ENCODE peak calls at places on chromosomes 2 and 18, in four cellular contexts. One of them, this sample, is unnamed. For H3K9me3, the result is how much of the 10 kb centered on the place peaks cover.

GRCh38 chr2:119253760-119254600 is 30.3 kb downstream of the STEAP3 start:
- DNase-seq in SJSA1: no peak
- DNase-seq in CD4-positive, CD25-positive, alpha-beta regulatory T cell: no peak
- DNase-seq in transverse colon: no peak
- DNase-seq in this sample: no peak

GRCh38 chr2:112630268-112630667 is 15.5 kb upstream of the SLC20A1 start:
- DNase-seq in SJSA1: no peak
- DNase-seq in CD4-positive, CD25-positive, alpha-beta regulatory T cell: peak
- DNase-seq in transverse colon: no peak
- DNase-seq in this sample: no peak

GRCh38 chr2:71877636-71878035 is 270.0 kb downstream of the CYP26B1 start:
- DNase-seq in SJSA1: no peak
- DNase-seq in CD4-positive, CD25-positive, alpha-beta regulatory T cell: no peak
- DNase-seq in transverse colon: no peak
- DNase-seq in this sample: no peak

GRCh38 chr18:55794288-55795052 is 206.5 kb upstream of the TCF4 start:
- DNase-seq in SJSA1: peak
- DNase-seq in CD4-positive, CD25-positive, alpha-beta regulatory T cell: no peak
- DNase-seq in transverse colon: no peak
- DNase-seq in this sample: no peak

GRCh38 chr2:15940661-15941482 is 522 bp downstream of the MYCN start:
- DNase-seq in transverse colon: no peak
- DNase-seq in SJSA1: peak
- DNase-seq in CD4-positive, CD25-positive, alpha-beta regulatory T cell: peak
- DNase-seq in this sample: no peak

GRCh38 chr18:11177382-11177781 is 28.0 kb upstream of the PIEZO2 start:
- DNase-seq in transverse colon: no peak
- DNase-seq in SJSA1: no peak
- DNase-seq in CD4-positive, CD25-positive, alpha-beta regulatory T cell: no peak
- DNase-seq in this sample: no peak

GRCh38 chr2:20900052-20900636 is 77.2 kb upstream of the LDAH start:
- DNase-seq in CD4-positive, CD25-positive, alpha-beta regulatory T cell: no peak
- DNase-seq in transverse colon: no peak
- DNase-seq in SJSA1: no peak
- DNase-seq in this sample: no peak

GRCh38 chr2:110858993-110859770 is 126.8 kb downstream of the ACOXL start:
- DNase-seq in transverse colon: no peak
- DNase-seq in CD4-positive, CD25-positive, alpha-beta regulatory T cell: peak
- DNase-seq in SJSA1: no peak
- DNase-seq in this sample: no peak

GRCh38 chr2:88626171-88627054 is 851 bp downstream of the EIF2AK3 start:
- DNase-seq in SJSA1: peak
- DNase-seq in transverse colon: peak
- DNase-seq in CD4-positive, CD25-positive, alpha-beta regulatory T cell: peak
- DNase-seq in this sample: peak

GRCh38 chr18:9000736-9001135 is 101.8 kb upstream of the NDUFV2 start:
- DNase-seq in SJSA1: no peak
- DNase-seq in CD4-positive, CD25-positive, alpha-beta regulatory T cell: no peak
- DNase-seq in transverse colon: no peak
- DNase-seq in this sample: no peak

GRCh38 chr2:215140166-215140707 is 1.8 kb upstream of the ABCA12 start:
- DNase-seq in SJSA1: no peak
- DNase-seq in CD4-positive, CD25-positive, alpha-beta regulatory T cell: no peak
- DNase-seq in transverse colon: no peak
- DNase-seq in this sample: no peak

GRCh38 chr2:71071681-71072398 is 3.4 kb downstream of the NAGK start:
- DNase-seq in transverse colon: peak
- DNase-seq in SJSA1: no peak
- DNase-seq in CD4-positive, CD25-positive, alpha-beta regulatory T cell: peak
- DNase-seq in this sample: peak

GRCh38 chr18:54734059-54734458 is 94.2 kb upstream of the RAB27B start:
- DNase-seq in SJSA1: peak
- DNase-seq in CD4-positive, CD25-positive, alpha-beta regulatory T cell: no peak
- DNase-seq in transverse colon: no peak
- DNase-seq in this sample: no peak

GRCh38 chr2:38922902-38923301 is 33.2 kb downstream of the ARHGEF33 start:
- DNase-seq in SJSA1: no peak
- DNase-seq in transverse colon: no peak
- DNase-seq in CD4-positive, CD25-positive, alpha-beta regulatory T cell: no peak
- DNase-seq in this sample: no peak

GRCh38 chr2:70828914-70829824 is 6.4 kb downstream of the CD207 start:
- DNase-seq in CD4-positive, CD25-positive, alpha-beta regulatory T cell: no peak
- DNase-seq in transverse colon: no peak
- DNase-seq in SJSA1: no peak
- DNase-seq in this sample: no peak

GRCh38 chr2:53018830-53019425 is 748.7 kb upstream of the CHAC2 start:
- DNase-seq in transverse colon: no peak
- DNase-seq in CD4-positive, CD25-positive, alpha-beta regulatory T cell: no peak
- DNase-seq in SJSA1: no peak
- DNase-seq in this sample: no peak

GRCh38 chr18:11997466-11997865 is 16.2 kb downstream of the IMPA2 start:
- DNase-seq in transverse colon: no peak
- DNase-seq in CD4-positive, CD25-positive, alpha-beta regulatory T cell: no peak
- DNase-seq in SJSA1: no peak
- DNase-seq in this sample: no peak

GRCh38 chr18:9706081-9706935 is 1.8 kb upstream of the RAB31 start:
- DNase-seq in CD4-positive, CD25-positive, alpha-beta regulatory T cell: no peak
- DNase-seq in SJSA1: peak
- DNase-seq in transverse colon: no peak
- DNase-seq in this sample: no peak

GRCh38 chr18:56083097-56083865 is 495.3 kb upstream of the TCF4 start:
- DNase-seq in SJSA1: no peak
- DNase-seq in transverse colon: no peak
- DNase-seq in CD4-positive, CD25-positive, alpha-beta regulatory T cell: no peak
- DNase-seq in this sample: no peak

GRCh38 chr2:233075966-233076339 is 15.8 kb downstream of the INPP5D start:
- DNase-seq in transverse colon: peak
- DNase-seq in SJSA1: no peak
- DNase-seq in CD4-positive, CD25-positive, alpha-beta regulatory T cell: peak
- DNase-seq in this sample: no peak

GRCh38 chr2:151857650-151858049 is 29.4 kb upstream of the ARL5A start:
- DNase-seq in CD4-positive, CD25-positive, alpha-beta regulatory T cell: no peak
- DNase-seq in SJSA1: no peak
- DNase-seq in transverse colon: no peak
- DNase-seq in this sample: no peak

GRCh38 chr2:202870431-202871160 is 970 bp downstream of the ICA1L start:
- DNase-seq in SJSA1: no peak
- DNase-seq in CD4-positive, CD25-positive, alpha-beta regulatory T cell: peak
- DNase-seq in transverse colon: peak
- DNase-seq in this sample: peak

GRCh38 chr2:228474466-228474865 is 293.0 kb upstream of the SPHKAP start:
- DNase-seq in SJSA1: no peak
- DNase-seq in CD4-positive, CD25-positive, alpha-beta regulatory T cell: no peak
- DNase-seq in transverse colon: no peak
- DNase-seq in this sample: no peak

GRCh38 chr2:216492951-216493685 is 5.5 kb upstream of the RPL37A start:
- DNase-seq in transverse colon: no peak
- DNase-seq in CD4-positive, CD25-positive, alpha-beta regulatory T cell: no peak
- DNase-seq in SJSA1: peak
- DNase-seq in this sample: no peak

DNA sequence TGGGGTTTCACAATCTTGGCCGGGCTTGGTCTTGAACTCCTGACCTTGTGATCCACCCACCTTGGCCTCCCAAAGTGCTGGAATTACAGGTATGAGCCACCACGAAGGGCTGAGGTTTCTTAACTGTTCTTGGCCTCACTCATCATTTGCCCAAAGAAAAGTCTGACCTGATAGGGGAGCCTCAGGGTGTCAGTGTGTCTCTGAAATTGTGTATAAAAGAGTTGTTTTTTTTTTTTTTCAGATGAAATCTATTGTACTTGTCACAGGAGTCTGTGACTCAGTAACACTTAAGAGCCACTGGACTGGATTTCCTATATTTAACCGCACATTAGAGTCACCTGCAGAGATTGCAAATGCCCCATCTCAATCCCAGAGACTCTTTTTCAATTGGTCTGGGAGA is 16.9 kb downstream of the PMAIP1 start:
- DNase-seq in CD4-positive, CD25-positive, alpha-beta regulatory T cell: no peak
- DNase-seq in SJSA1: peak
- DNase-seq in transverse colon: no peak
- DNase-seq in this sample: no peak
- H3K9me3 ChIP-seq in CD4-positive, CD25-positive, alpha-beta regulatory T cell: under half
- H3K9me3 ChIP-seq in SJSA1: under half
- H3K9me3 ChIP-seq in transverse colon: under half
- H3K9me3 ChIP-seq in this sample: under half

GRCh38 chr2:4091869-4092268 is 388.5 kb downstream of the DCDC2C start:
- DNase-seq in transverse colon: no peak
- DNase-seq in SJSA1: no peak
- DNase-seq in CD4-positive, CD25-positive, alpha-beta regulatory T cell: no peak
- DNase-seq in this sample: no peak

GRCh38 chr2:4091013-4091412 is 387.6 kb downstream of the DCDC2C start:
- DNase-seq in SJSA1: no peak
- DNase-seq in CD4-positive, CD25-positive, alpha-beta regulatory T cell: no peak
- DNase-seq in transverse colon: no peak
- DNase-seq in this sample: no peak

GRCh38 chr2:4094743-4095142 is 391.4 kb downstream of the DCDC2C start:
- DNase-seq in CD4-positive, CD25-positive, alpha-beta regulatory T cell: no peak
- DNase-seq in transverse colon: no peak
- DNase-seq in SJSA1: no peak
- DNase-seq in this sample: no peak
- H3K9me3 ChIP-seq in CD4-positive, CD25-positive, alpha-beta regulatory T cell: under half
- H3K9me3 ChIP-seq in transverse colon: under half
- H3K9me3 ChIP-seq in SJSA1: under half
- H3K9me3 ChIP-seq in this sample: under half

GRCh38 chr2:67182884-67183283 is 214.2 kb upstream of the ETAA1 start:
- DNase-seq in CD4-positive, CD25-positive, alpha-beta regulatory T cell: no peak
- DNase-seq in SJSA1: no peak
- DNase-seq in transverse colon: no peak
- DNase-seq in this sample: no peak

GRCh38 chr2:67186871-67187270 is 210.3 kb upstream of the ETAA1 start:
- DNase-seq in SJSA1: no peak
- DNase-seq in CD4-positive, CD25-positive, alpha-beta regulatory T cell: no peak
- DNase-seq in transverse colon: no peak
- DNase-seq in this sample: no peak
- H3K9me3 ChIP-seq in SJSA1: under half
- H3K9me3 ChIP-seq in CD4-positive, CD25-positive, alpha-beta regulatory T cell: under half
- H3K9me3 ChIP-seq in transverse colon: under half
- H3K9me3 ChIP-seq in this sample: under half

DNA sequence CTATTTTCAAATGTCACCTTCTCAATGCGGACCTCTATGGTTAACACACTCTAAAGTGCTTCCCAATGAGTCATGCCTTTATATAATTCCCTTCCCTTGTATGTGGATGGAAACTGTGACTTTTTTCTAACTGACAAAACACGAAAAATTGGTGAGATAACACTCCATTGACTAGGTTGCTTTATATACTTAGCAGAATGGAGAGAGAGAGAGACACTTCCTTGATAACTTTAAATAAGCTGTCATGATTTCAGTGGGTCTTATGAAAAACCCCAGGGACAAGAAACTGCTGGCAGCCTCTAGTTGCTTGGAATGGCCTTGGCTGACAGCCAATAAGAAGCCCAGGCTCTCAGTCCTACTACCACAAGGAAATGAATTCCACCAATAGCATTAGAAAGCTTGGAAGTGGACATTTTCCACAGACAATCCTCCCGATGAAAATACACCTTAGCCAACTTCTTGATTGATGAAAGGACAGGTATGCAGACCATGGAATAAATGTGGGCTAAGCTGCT is 322.2 kb downstream of the ZNF804A start:
- DNase-seq in SJSA1: peak
- DNase-seq in CD4-positive, CD25-positive, alpha-beta regulatory T cell: no peak
- DNase-seq in transverse colon: no peak
- DNase-seq in this sample: no peak
- H3K9me3 ChIP-seq in SJSA1: under half
- H3K9me3 ChIP-seq in CD4-positive, CD25-positive, alpha-beta regulatory T cell: under half
- H3K9me3 ChIP-seq in transverse colon: under half
- H3K9me3 ChIP-seq in this sample: under half

DNA sequence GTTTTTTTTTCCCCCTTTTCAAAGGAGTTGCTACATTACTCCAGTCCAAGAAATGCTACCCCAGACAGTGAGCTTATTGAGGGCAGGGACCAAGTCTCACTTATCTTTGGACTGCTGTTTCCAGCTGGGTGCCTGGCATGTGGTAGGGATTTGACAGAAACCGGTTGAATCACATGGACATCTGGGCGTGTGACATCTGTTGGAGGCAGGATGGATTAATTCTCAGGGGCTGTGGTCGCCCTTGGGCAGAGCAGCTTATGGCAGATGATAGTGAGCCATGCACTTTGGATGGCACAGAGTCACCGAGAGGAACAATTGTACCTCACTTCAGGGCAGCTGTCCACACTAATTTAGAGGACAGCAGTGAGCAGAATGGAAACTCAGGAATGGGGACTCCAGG is 254.6 kb upstream of the ID2 start:
- DNase-seq in SJSA1: no peak
- DNase-seq in transverse colon: no peak
- DNase-seq in CD4-positive, CD25-positive, alpha-beta regulatory T cell: no peak
- DNase-seq in this sample: no peak
- H3K9me3 ChIP-seq in SJSA1: under half
- H3K9me3 ChIP-seq in transverse colon: under half
- H3K9me3 ChIP-seq in CD4-positive, CD25-positive, alpha-beta regulatory T cell: under half
- H3K9me3 ChIP-seq in this sample: under half

DNA sequence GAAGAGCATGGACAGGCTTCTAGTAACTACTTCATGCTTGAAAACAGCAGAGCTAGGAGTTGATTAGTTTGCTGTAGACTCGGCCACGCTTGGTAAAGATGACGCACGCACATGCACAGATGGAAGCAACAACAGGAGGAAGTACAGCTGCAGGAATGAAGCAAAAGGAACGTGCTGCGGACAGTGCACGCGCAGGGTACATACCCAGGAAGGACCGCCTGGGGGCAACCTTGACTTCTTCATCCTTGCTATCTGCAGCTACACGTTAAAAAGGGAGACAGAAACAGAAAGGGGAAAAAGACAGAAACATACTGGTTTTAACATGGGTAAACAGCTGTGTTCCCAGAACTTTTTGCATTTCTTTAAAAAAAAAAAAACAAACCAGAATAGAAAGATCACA is 17.7 kb downstream of the SLC66A2 start:
- DNase-seq in transverse colon: peak
- DNase-seq in SJSA1: no peak
- DNase-seq in CD4-positive, CD25-positive, alpha-beta regulatory T cell: no peak
- DNase-seq in this sample: no peak
- H3K9me3 ChIP-seq in transverse colon: under half
- H3K9me3 ChIP-seq in SJSA1: under half
- H3K9me3 ChIP-seq in CD4-positive, CD25-positive, alpha-beta regulatory T cell: half or more
- H3K9me3 ChIP-seq in this sample: under half

GRCh38 chr2:139813340-139813739 is 1033.2 kb upstream of the NXPH2 start:
- DNase-seq in SJSA1: no peak
- DNase-seq in CD4-positive, CD25-positive, alpha-beta regulatory T cell: no peak
- DNase-seq in transverse colon: no peak
- DNase-seq in this sample: no peak

DNA sequence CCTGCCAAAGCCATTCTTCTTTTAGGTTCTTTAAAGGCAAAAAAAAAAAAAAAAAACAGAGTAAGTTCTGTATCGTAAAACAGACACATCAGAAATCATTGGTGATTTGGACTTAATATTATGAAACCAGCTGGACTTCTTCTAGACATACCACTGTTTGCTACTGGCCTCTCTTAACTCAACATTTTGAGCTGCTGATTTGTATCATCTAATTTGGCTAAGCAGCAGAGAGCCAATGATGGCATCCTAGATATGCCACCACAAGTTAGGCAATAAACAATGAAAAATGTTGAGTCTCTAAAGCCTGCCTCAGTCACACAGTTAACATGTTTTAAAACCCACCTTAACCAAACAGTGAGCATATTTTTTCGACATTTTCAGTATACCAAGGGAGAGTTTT is 1034.3 kb upstream of the NXPH2 start:
- DNase-seq in CD4-positive, CD25-positive, alpha-beta regulatory T cell: no peak
- DNase-seq in SJSA1: no peak
- DNase-seq in transverse colon: no peak
- DNase-seq in this sample: no peak
- H3K9me3 ChIP-seq in CD4-positive, CD25-positive, alpha-beta regulatory T cell: under half
- H3K9me3 ChIP-seq in SJSA1: under half
- H3K9me3 ChIP-seq in transverse colon: under half
- H3K9me3 ChIP-seq in this sample: under half

This sample was measured in T-helper 17 cell.